ENCODE peak calls at places on chromosomes 11 and 22, in nine cellular contexts. One of them, this sample, is unnamed.

GRCh38 chr11:8693555-8693954 is 11.0 kb downstream of the RPL27A start:
- DNase-seq in CD4-positive, alpha-beta memory T cell: no peak
- DNase-seq in tibial artery: no peak
- DNase-seq in HCT116: no peak
- DNase-seq in CD8-positive, alpha-beta T cell: no peak
- DNase-seq in hepatocyte: no peak
- DNase-seq in esophagus squamous epithelium: no peak
- DNase-seq in neural progenitor cell: no peak
- DNase-seq in aorta: no peak
- DNase-seq in this sample: no peak

GRCh38 chr11:25970726-25971508 is 361.0 kb upstream of the ANO3 start:
- DNase-seq in CD4-positive, alpha-beta memory T cell: no peak
- DNase-seq in tibial artery: no peak
- DNase-seq in HCT116: no peak
- DNase-seq in CD8-positive, alpha-beta T cell: no peak
- DNase-seq in hepatocyte: no peak
- DNase-seq in esophagus squamous epithelium: no peak
- DNase-seq in neural progenitor cell: no peak
- DNase-seq in aorta: no peak
- DNase-seq in this sample: no peak

GRCh38 chr22:27825174-27825573 is 23.6 kb upstream of the MN1 start:
- DNase-seq in CD4-positive, alpha-beta memory T cell: no peak
- DNase-seq in tibial artery: no peak
- DNase-seq in HCT116: no peak
- DNase-seq in CD8-positive, alpha-beta T cell: no peak
- DNase-seq in hepatocyte: no peak
- DNase-seq in esophagus squamous epithelium: no peak
- DNase-seq in neural progenitor cell: no peak
- DNase-seq in aorta: no peak
- DNase-seq in this sample: no peak

GRCh38 chr22:17302616-17303015 is 66.6 kb upstream of the CECR2 start:
- DNase-seq in CD4-positive, alpha-beta memory T cell: no peak
- DNase-seq in tibial artery: no peak
- DNase-seq in HCT116: no peak
- DNase-seq in CD8-positive, alpha-beta T cell: no peak
- DNase-seq in hepatocyte: no peak
- DNase-seq in esophagus squamous epithelium: no peak
- DNase-seq in neural progenitor cell: no peak
- DNase-seq in aorta: no peak
- DNase-seq in this sample: no peak

GRCh38 chr11:126755494-126755893 is 245.1 kb downstream of the KIRREL3 start:
- DNase-seq in CD4-positive, alpha-beta memory T cell: no peak
- DNase-seq in tibial artery: no peak
- DNase-seq in HCT116: no peak
- DNase-seq in CD8-positive, alpha-beta T cell: no peak
- DNase-seq in hepatocyte: no peak
- DNase-seq in esophagus squamous epithelium: no peak
- DNase-seq in neural progenitor cell: peak; percentile 14
- DNase-seq in aorta: no peak
- DNase-seq in this sample: no peak

GRCh38 chr22:32352681-32353080 is 5.0 kb upstream of the RFPL3 start:
- DNase-seq in CD4-positive, alpha-beta memory T cell: no peak
- DNase-seq in tibial artery: no peak
- DNase-seq in HCT116: no peak
- DNase-seq in CD8-positive, alpha-beta T cell: no peak
- DNase-seq in hepatocyte: no peak
- DNase-seq in esophagus squamous epithelium: no peak
- DNase-seq in neural progenitor cell: no peak
- DNase-seq in aorta: no peak
- DNase-seq in this sample: no peak

GRCh38 chr11:113615098-113615497 is 91.0 kb downstream of the TMPRSS5 start:
- DNase-seq in CD4-positive, alpha-beta memory T cell: no peak
- DNase-seq in tibial artery: no peak
- DNase-seq in HCT116: no peak
- DNase-seq in CD8-positive, alpha-beta T cell: no peak
- DNase-seq in hepatocyte: no peak
- DNase-seq in esophagus squamous epithelium: no peak
- DNase-seq in neural progenitor cell: peak; percentile 35
- DNase-seq in aorta: no peak
- DNase-seq in this sample: no peak

GRCh38 chr11:73186294-73186850 is 31.7 kb upstream of the P2RY2 start:
- DNase-seq in CD4-positive, alpha-beta memory T cell: no peak
- DNase-seq in tibial artery: peak; percentile 50
- DNase-seq in HCT116: no peak
- DNase-seq in CD8-positive, alpha-beta T cell: no peak
- DNase-seq in hepatocyte: no peak
- DNase-seq in esophagus squamous epithelium: no peak
- DNase-seq in neural progenitor cell: no peak
- DNase-seq in aorta: peak; percentile 46
- DNase-seq in this sample: no peak

GRCh38 chr11:3841426-3842304 is 906 bp upstream of the RHOG start:
- DNase-seq in CD4-positive, alpha-beta memory T cell: peak; percentile 94
- DNase-seq in tibial artery: peak; percentile 76
- DNase-seq in HCT116: peak; percentile 68
- DNase-seq in CD8-positive, alpha-beta T cell: peak; percentile 80
- DNase-seq in hepatocyte: peak; percentile 92
- DNase-seq in esophagus squamous epithelium: peak; percentile 85
- DNase-seq in neural progenitor cell: peak; percentile 86
- DNase-seq in aorta: peak; percentile 95
- DNase-seq in this sample: peak; percentile 96

GRCh38 chr22:39214383-39215069 is 30.3 kb downstream of the PDGFB start:
- DNase-seq in CD4-positive, alpha-beta memory T cell: no peak
- DNase-seq in tibial artery: no peak
- DNase-seq in HCT116: peak; percentile 73
- DNase-seq in CD8-positive, alpha-beta T cell: no peak
- DNase-seq in hepatocyte: no peak
- DNase-seq in esophagus squamous epithelium: no peak
- DNase-seq in neural progenitor cell: peak; percentile 77
- DNase-seq in aorta: peak; percentile 54
- DNase-seq in this sample: no peak

DNA sequence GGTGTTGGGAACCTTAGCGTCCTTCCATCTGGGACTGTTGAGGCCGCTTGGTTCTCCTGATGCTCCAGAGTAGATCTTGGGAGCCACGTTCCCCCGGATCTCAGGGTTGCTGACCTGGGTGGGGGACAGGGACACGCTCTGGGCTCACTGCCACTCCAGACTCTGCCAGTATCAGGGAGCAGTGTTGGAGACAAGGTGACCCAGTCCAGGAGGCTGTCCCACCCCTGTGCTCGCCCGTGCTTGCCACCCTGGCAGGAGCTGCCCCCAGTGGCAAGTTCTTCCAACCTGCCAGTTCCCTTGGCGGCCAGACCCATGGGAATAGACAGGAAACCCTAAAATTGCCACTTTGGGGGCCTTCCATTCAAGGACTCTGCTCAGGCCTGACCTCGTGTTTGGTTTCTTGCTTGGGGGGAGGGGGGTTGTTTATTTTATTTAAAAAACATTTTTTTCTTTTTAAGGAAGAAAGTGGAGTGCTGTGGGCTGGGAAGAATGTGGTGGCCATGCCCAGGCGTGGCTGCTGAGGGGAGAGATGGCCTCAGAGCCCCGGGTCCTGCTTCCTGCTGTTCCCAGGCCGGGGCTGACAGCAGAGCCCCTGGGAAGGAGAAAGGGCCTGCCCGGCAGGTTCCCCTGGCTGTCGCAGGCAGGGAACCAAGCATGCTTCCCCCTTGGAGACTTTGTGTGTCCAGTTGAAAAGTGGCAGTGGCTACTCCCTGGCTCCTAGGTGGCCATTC is 7.2 kb downstream of the GRK2 start:
- DNase-seq in CD4-positive, alpha-beta memory T cell: no peak
- DNase-seq in tibial artery: peak; percentile 22
- DNase-seq in HCT116: no peak
- DNase-seq in CD8-positive, alpha-beta T cell: no peak
- DNase-seq in hepatocyte: no peak
- DNase-seq in esophagus squamous epithelium: no peak
- DNase-seq in neural progenitor cell: no peak
- DNase-seq in aorta: peak; percentile 74
- DNase-seq in this sample: peak; percentile 6
- H3K36me3 ChIP-seq in CD4-positive, alpha-beta memory T cell: peaks cover 39% of the 10 kb centered on the region
- H3K36me3 ChIP-seq in tibial artery: peaks cover 13% of the 10 kb centered on the region
- H3K36me3 ChIP-seq in HCT116: peaks cover 9% of the 10 kb centered on the region
- H3K36me3 ChIP-seq in CD8-positive, alpha-beta T cell: peaks cover 20% of the 10 kb centered on the region
- H3K36me3 ChIP-seq in hepatocyte: no peaks in the 10 kb centered on the region
- H3K36me3 ChIP-seq in esophagus squamous epithelium: peaks cover 12% of the 10 kb centered on the region
- H3K36me3 ChIP-seq in neural progenitor cell: no peaks in the 10 kb centered on the region
- H3K36me3 ChIP-seq in aorta: no peaks in the 10 kb centered on the region
- H3K36me3 ChIP-seq in this sample: peaks cover 32% of the 10 kb centered on the region

GRCh38 chr22:44667276-44667675 is 34.7 kb upstream of the PRR5 start:
- DNase-seq in CD4-positive, alpha-beta memory T cell: no peak
- DNase-seq in tibial artery: no peak
- DNase-seq in HCT116: no peak
- DNase-seq in CD8-positive, alpha-beta T cell: no peak
- DNase-seq in hepatocyte: no peak
- DNase-seq in esophagus squamous epithelium: no peak
- DNase-seq in neural progenitor cell: no peak
- DNase-seq in aorta: peak; percentile 59
- DNase-seq in this sample: no peak
- H3K4me1 ChIP-seq in CD4-positive, alpha-beta memory T cell: peaks cover 73% of the 10 kb centered on the region
- H3K4me1 ChIP-seq in tibial artery: peaks cover 7% of the 10 kb centered on the region
- H3K4me1 ChIP-seq in HCT116: no peaks in the 10 kb centered on the region
- H3K4me1 ChIP-seq in CD8-positive, alpha-beta T cell: peaks cover 79% of the 10 kb centered on the region
- H3K4me1 ChIP-seq in hepatocyte: peaks cover 26% of the 10 kb centered on the region
- H3K4me1 ChIP-seq in esophagus squamous epithelium: peaks cover 18% of the 10 kb centered on the region
- H3K4me1 ChIP-seq in neural progenitor cell: no peaks in the 10 kb centered on the region
- H3K4me1 ChIP-seq in aorta: no peaks in the 10 kb centered on the region
- H3K4me1 ChIP-seq in this sample: peaks cover 82% of the 10 kb centered on the region

GRCh38 chr11:117220568-117220967 is 11.3 kb downstream of the PCSK7 start:
- DNase-seq in CD4-positive, alpha-beta memory T cell: no peak
- DNase-seq in tibial artery: peak; percentile 85
- DNase-seq in HCT116: no peak
- DNase-seq in CD8-positive, alpha-beta T cell: no peak
- DNase-seq in hepatocyte: no peak
- DNase-seq in esophagus squamous epithelium: no peak
- DNase-seq in neural progenitor cell: no peak
- DNase-seq in aorta: peak; percentile 91
- DNase-seq in this sample: no peak
- H3K36me3 ChIP-seq in CD4-positive, alpha-beta memory T cell: peaks cover 95% of the 10 kb centered on the region
- H3K36me3 ChIP-seq in tibial artery: peaks cover 32% of the 10 kb centered on the region
- H3K36me3 ChIP-seq in HCT116: peaks cover 13% of the 10 kb centered on the region
- H3K36me3 ChIP-seq in CD8-positive, alpha-beta T cell: peaks cover 79% of the 10 kb centered on the region
- H3K36me3 ChIP-seq in hepatocyte: no peaks in the 10 kb centered on the region
- H3K36me3 ChIP-seq in esophagus squamous epithelium: peaks cover 20% of the 10 kb centered on the region
- H3K36me3 ChIP-seq in neural progenitor cell: no peaks in the 10 kb centered on the region
- H3K36me3 ChIP-seq in aorta: no peaks in the 10 kb centered on the region
- H3K36me3 ChIP-seq in this sample: peaks cover 88% of the 10 kb centered on the region

DNA sequence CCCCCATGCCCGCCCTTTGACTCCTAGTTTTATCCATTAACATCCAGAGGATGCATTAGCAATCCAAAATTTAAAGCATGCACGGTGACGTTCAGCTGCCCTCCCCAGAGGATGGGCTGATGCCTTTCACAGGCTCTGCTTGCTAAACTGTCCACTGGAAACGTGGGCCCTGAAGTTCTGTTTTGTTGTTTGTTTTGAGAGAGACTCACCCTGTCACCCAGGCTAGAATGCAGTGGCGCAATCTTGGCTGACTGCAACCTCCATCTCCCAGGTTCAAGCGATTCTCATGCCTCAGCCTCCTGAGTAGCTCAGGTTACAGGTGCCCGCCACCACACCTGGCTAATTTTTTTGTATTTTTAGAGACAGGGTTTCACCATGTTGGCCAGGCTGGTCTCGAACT is 39.3 kb downstream of the NFRKB start:
- DNase-seq in CD4-positive, alpha-beta memory T cell: no peak
- DNase-seq in tibial artery: no peak
- DNase-seq in HCT116: no peak
- DNase-seq in CD8-positive, alpha-beta T cell: no peak
- DNase-seq in hepatocyte: no peak
- DNase-seq in esophagus squamous epithelium: no peak
- DNase-seq in neural progenitor cell: no peak
- DNase-seq in aorta: no peak
- DNase-seq in this sample: no peak
- H3K4me1 ChIP-seq in CD4-positive, alpha-beta memory T cell: peaks cover 65% of the 10 kb centered on the region
- H3K4me1 ChIP-seq in tibial artery: no peaks in the 10 kb centered on the region
- H3K4me1 ChIP-seq in HCT116: peaks cover 2% of the 10 kb centered on the region
- H3K4me1 ChIP-seq in CD8-positive, alpha-beta T cell: peaks cover 48% of the 10 kb centered on the region
- H3K4me1 ChIP-seq in hepatocyte: peaks cover 12% of the 10 kb centered on the region
- H3K4me1 ChIP-seq in esophagus squamous epithelium: peaks cover 15% of the 10 kb centered on the region
- H3K4me1 ChIP-seq in neural progenitor cell: no peaks in the 10 kb centered on the region
- H3K4me1 ChIP-seq in aorta: no peaks in the 10 kb centered on the region
- H3K4me1 ChIP-seq in this sample: peaks cover 54% of the 10 kb centered on the region

GRCh38 chr11:74820763-74821162 is 72.1 kb downstream of the RNF169 start:
- DNase-seq in CD4-positive, alpha-beta memory T cell: no peak
- DNase-seq in tibial artery: no peak
- DNase-seq in HCT116: no peak
- DNase-seq in CD8-positive, alpha-beta T cell: no peak
- DNase-seq in hepatocyte: no peak
- DNase-seq in esophagus squamous epithelium: no peak
- DNase-seq in neural progenitor cell: no peak
- DNase-seq in aorta: no peak
- DNase-seq in this sample: no peak
- H3K36me3 ChIP-seq in CD4-positive, alpha-beta memory T cell: peaks cover 22% of the 10 kb centered on the region
- H3K36me3 ChIP-seq in tibial artery: peaks cover 18% of the 10 kb centered on the region
- H3K36me3 ChIP-seq in HCT116: peaks cover 26% of the 10 kb centered on the region
- H3K36me3 ChIP-seq in CD8-positive, alpha-beta T cell: peaks cover 8% of the 10 kb centered on the region
- H3K36me3 ChIP-seq in hepatocyte: peaks cover 10% of the 10 kb centered on the region
- H3K36me3 ChIP-seq in esophagus squamous epithelium: no peaks in the 10 kb centered on the region
- H3K36me3 ChIP-seq in neural progenitor cell: peaks cover 18% of the 10 kb centered on the region
- H3K36me3 ChIP-seq in aorta: peaks cover 1% of the 10 kb centered on the region
- H3K36me3 ChIP-seq in this sample: peaks cover 25% of the 10 kb centered on the region

DNA sequence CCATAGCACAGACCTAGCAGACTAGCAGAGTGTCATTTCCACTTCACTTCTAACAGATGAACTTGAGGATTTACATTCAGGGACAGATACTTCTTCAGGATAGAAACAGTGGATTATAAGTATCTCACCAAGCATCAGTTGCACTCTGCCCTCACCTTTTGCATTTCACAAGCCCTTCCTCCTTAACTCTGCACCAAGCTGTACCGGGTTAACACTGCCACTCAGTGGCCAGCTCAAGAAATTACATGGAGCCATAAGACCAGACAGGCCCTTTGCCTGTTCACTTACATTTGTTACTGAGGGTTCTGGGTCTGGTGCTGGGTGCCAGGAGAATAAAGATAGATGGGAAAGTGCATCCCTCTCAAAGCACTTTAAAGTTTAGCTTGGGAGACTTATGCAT is 309.8 kb downstream of the SHANK2 start:
- DNase-seq in CD4-positive, alpha-beta memory T cell: no peak
- DNase-seq in tibial artery: no peak
- DNase-seq in HCT116: peak; percentile 44
- DNase-seq in CD8-positive, alpha-beta T cell: no peak
- DNase-seq in hepatocyte: no peak
- DNase-seq in esophagus squamous epithelium: no peak
- DNase-seq in neural progenitor cell: no peak
- DNase-seq in aorta: no peak
- DNase-seq in this sample: no peak
- H3K4me1 ChIP-seq in CD4-positive, alpha-beta memory T cell: no peaks in the 10 kb centered on the region
- H3K4me1 ChIP-seq in tibial artery: no peaks in the 10 kb centered on the region
- H3K4me1 ChIP-seq in HCT116: no peaks in the 10 kb centered on the region
- H3K4me1 ChIP-seq in CD8-positive, alpha-beta T cell: no peaks in the 10 kb centered on the region
- H3K4me1 ChIP-seq in hepatocyte: no peaks in the 10 kb centered on the region
- H3K4me1 ChIP-seq in esophagus squamous epithelium: no peaks in the 10 kb centered on the region
- H3K4me1 ChIP-seq in neural progenitor cell: no peaks in the 10 kb centered on the region
- H3K4me1 ChIP-seq in aorta: no peaks in the 10 kb centered on the region
- H3K4me1 ChIP-seq in this sample: no peaks in the 10 kb centered on the region

DNA sequence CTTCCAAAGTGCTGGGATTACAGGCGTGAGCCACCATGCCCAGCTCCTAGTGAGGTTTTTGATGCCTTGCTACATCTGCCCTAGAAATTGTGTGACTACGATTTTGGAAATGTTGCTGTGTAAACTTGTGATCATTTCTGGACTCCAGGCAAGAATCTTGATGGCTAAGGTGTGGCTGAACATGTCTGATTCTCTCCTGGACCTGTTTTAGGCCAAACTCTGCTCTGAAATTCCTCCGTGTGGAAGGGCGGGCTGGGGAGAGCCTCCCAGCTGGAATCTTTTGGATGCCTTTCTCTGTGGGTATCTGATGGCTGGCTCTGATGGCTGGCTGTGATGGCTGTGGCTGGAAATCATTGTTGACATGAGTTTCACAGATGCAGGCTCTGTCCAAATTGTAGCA is 8.2 kb downstream of the PNPLA3 start:
- DNase-seq in CD4-positive, alpha-beta memory T cell: no peak
- DNase-seq in tibial artery: no peak
- DNase-seq in HCT116: no peak
- DNase-seq in CD8-positive, alpha-beta T cell: no peak
- DNase-seq in hepatocyte: no peak
- DNase-seq in esophagus squamous epithelium: no peak
- DNase-seq in neural progenitor cell: no peak
- DNase-seq in aorta: no peak
- DNase-seq in this sample: no peak
- H3K36me3 ChIP-seq in CD4-positive, alpha-beta memory T cell: no peaks in the 10 kb centered on the region
- H3K36me3 ChIP-seq in tibial artery: no peaks in the 10 kb centered on the region
- H3K36me3 ChIP-seq in HCT116: peaks cover under 1% of the 10 kb centered on the region
- H3K36me3 ChIP-seq in CD8-positive, alpha-beta T cell: no peaks in the 10 kb centered on the region
- H3K36me3 ChIP-seq in hepatocyte: no peaks in the 10 kb centered on the region
- H3K36me3 ChIP-seq in esophagus squamous epithelium: no peaks in the 10 kb centered on the region
- H3K36me3 ChIP-seq in neural progenitor cell: no peaks in the 10 kb centered on the region
- H3K36me3 ChIP-seq in aorta: no peaks in the 10 kb centered on the region
- H3K36me3 ChIP-seq in this sample: no peaks in the 10 kb centered on the region